ENCODE peak calls at places on chromosomes 16 and 17, in nine cellular contexts. K, I, E, F, S, O, V, N and J are unnamed samples.
A peak's percentile ranks its signal among the peaks of the same experiment; 100 is the strongest.

GRCh38 chr16:66728117-66728787 is 23.2 kb downstream of the DYNC1LI2 start:
- DNase-seq in F (no peak), N (peak; percentile 75), I (no peak), K (peak; percentile 83), E (no peak), V (peak; percentile 60), O (no peak), S (peak; percentile 74), J (peak; percentile 55)

GRCh38 chr17:9532715-9533114 is 42.9 kb downstream of the STX8 start:
- DNase-seq in N (no peak), F (no peak), I (no peak), O (no peak), S (no peak), E (no peak), K (no peak), V (no peak), J (no peak)

GRCh38 chr17:50440172-50440837 is 14.3 kb downstream of the ACSF2 start:
- DNase-seq in O (no peak), V (no peak), S (no peak), F (no peak), K (no peak), N (no peak), I (no peak), E (no peak), J (no peak)

GRCh38 chr17:32266389-32267269 is 997 bp downstream of the RHBDL3 start:
- DNase-seq in F (peak; percentile 52), E (peak; percentile 27), K (no peak), V (no peak), N (no peak), I (peak; percentile 76), S (peak; percentile 17), O (no peak), J (no peak)

GRCh38 chr17:32323046-32323445 is 18.9 kb downstream of the C17orf75 start:
- DNase-seq in E (no peak), I (no peak), K (no peak), S (no peak), N (no peak), V (no peak), F (no peak), O (no peak), J (no peak)

GRCh38 chr17:12290207-12290606 is 269.5 kb downstream of the MAP2K4 start:
- DNase-seq in V (no peak), K (no peak), O (no peak), I (no peak), E (no peak), F (no peak), S (no peak), N (no peak), J (no peak)

GRCh38 chr16:81170824-81171223 is 67.7 kb upstream of the BCO1 start:
- DNase-seq in V (no peak), N (no peak), O (no peak), I (no peak), K (peak; percentile 9), S (no peak), E (no peak), F (no peak), J (no peak)

GRCh38 chr16:52497067-52497816 is 49.7 kb downstream of the TOX3 start:
- DNase-seq in E (no peak), N (no peak), K (peak; percentile 1), F (no peak), V (peak; percentile 91), I (no peak), S (peak; percentile 0), O (no peak), J (no peak)

GRCh38 chr17:36104601-36105000 is 974 bp downstream of the CCL4 start:
- DNase-seq in S (no peak), E (no peak), K (no peak), I (no peak), F (no peak), V (no peak), O (no peak), N (no peak), J (no peak)

GRCh38 chr17:81735181-81736102 is 23.4 kb downstream of the SLC25A10 start:
- DNase-seq in N (peak; percentile 50), K (no peak), V (peak; percentile 72), E (no peak), F (peak; percentile 76), O (no peak), S (peak; percentile 62), I (no peak), J (no peak)

GRCh38 chr16:82317411-82318168 is 147.6 kb upstream of the MPHOSPH6 start:
- DNase-seq in V (no peak), O (no peak), K (no peak), S (no peak), E (no peak), N (no peak), I (no peak), F (no peak), J (no peak)

GRCh38 chr16:85392756-85393673 is 220.1 kb upstream of the GSE1 start:
- DNase-seq in E (peak; percentile 9), K (no peak), S (no peak), F (no peak), N (no peak), I (peak; percentile 48), V (no peak), O (no peak), J (no peak)

GRCh38 chr16:15518412-15519351 is 84.3 kb downstream of the BMERB1 start:
- DNase-seq in V (no peak), E (peak; percentile 77), I (peak; percentile 72), O (no peak), N (peak; percentile 78), S (peak; percentile 67), F (no peak), K (peak; percentile 49), J (no peak)

GRCh38 chr17:81566461-81567126 is 14.4 kb upstream of the FAAP100 start:
- DNase-seq in K (peak; percentile 97), I (peak; percentile 80), O (no peak), E (peak; percentile 75), S (peak; percentile 93), F (no peak), V (peak; percentile 76), N (peak; percentile 99), J (peak; percentile 91)

GRCh38 chr17:41518789-41519449 is at the start of gene KRT15:
- DNase-seq in I (no peak), K (peak; percentile 29), O (no peak), S (peak; percentile 58), V (peak; percentile 62), E (no peak), N (peak; percentile 55), F (no peak), J (no peak)

GRCh38 chr17:12568358-12569251 is 97.1 kb upstream of the MYOCD start:
- DNase-seq in E (no peak), N (peak; percentile 24), V (no peak), F (no peak), K (peak; percentile 17), I (no peak), S (no peak), O (no peak), J (no peak)